ENCODE peak calls at places on chromosomes 2 and 18, in seven cellular contexts. U is fibroblast of the aortic adventitia; L is sigmoid colon; C is activated CD4-positive, alpha-beta T cell treated with anti-CD3 and anti-CD28 coated beads for 1 hour; Y is CD4-positive, alpha-beta T cell; A is posterior vena cava; T is stimulated activated CD8-positive, alpha-beta memory T cell treated with anti-CD3 and anti-CD28 coated beads, Interleukin-15, amount 100 ng/mL, for 24 hours. G is an unnamed sample.
A peak's percentile ranks its signal among the peaks of the same experiment; 100 is the strongest.

GRCh38 chr18:10927980-10928605 is 221.3 kb downstream of the PIEZO2 start:
- DNase-seq in A (no peak), U (peak; percentile 17), T (no peak), C (no peak), L (no peak), Y (no peak), G (no peak)

GRCh38 chr2:86038291-86039081 is 67.2 kb downstream of the POLR1A start:
- DNase-seq in T (peak; percentile 9), U (peak; percentile 73), Y (peak; percentile 70), A (peak; percentile 56), C (peak; percentile 53), L (peak; percentile 69), G (peak; percentile 33)

GRCh38 chr2:97676620-97677019 is 7.1 kb downstream of the C2orf92 start:
- DNase-seq in T (no peak), Y (no peak), U (no peak), C (no peak), L (no peak), A (no peak), G (no peak)

GRCh38 chr18:5894613-5895299 is 566 bp downstream of the TMEM200C start:
- DNase-seq in Y (no peak), A (peak; percentile 81), C (no peak), L (peak; percentile 59), U (no peak), T (no peak), G (no peak)

GRCh38 chr2:557635-558301 is 119.4 kb downstream of the TMEM18 start:
- DNase-seq in A (no peak), Y (no peak), L (no peak), U (no peak), T (no peak), C (no peak), G (no peak)

GRCh38 chr2:120470717-120471060 is 124.8 kb downstream of the INHBB start:
- DNase-seq in L (peak; percentile 60), U (no peak), A (no peak), Y (no peak), C (no peak), T (no peak), G (peak; percentile 40)

GRCh38 chr2:5691659-5692529 is at the start of gene SOX11:
- DNase-seq in U (no peak), Y (no peak), A (no peak), T (no peak), C (no peak), L (peak; percentile 91), G (peak; percentile 97)

GRCh38 chr2:105791229-105791628 is 46.5 kb downstream of the NCK2 start:
- DNase-seq in U (no peak), Y (no peak), L (no peak), T (no peak), C (no peak), A (no peak), G (no peak)

GRCh38 chr2:65340898-65341681 is 91.3 kb downstream of the SPRED2 start:
- DNase-seq in Y (no peak), T (no peak), U (no peak), C (no peak), A (no peak), L (no peak), G (no peak)

GRCh38 chr2:174826051-174826450 is 61.8 kb upstream of the CHRNA1 start:
- DNase-seq in U (no peak), Y (no peak), A (no peak), T (no peak), C (no peak), L (no peak), G (no peak)

GRCh38 chr18:3323900-3324299 is 62.0 kb downstream of the MYL12B start:
- DNase-seq in L (no peak), A (no peak), T (no peak), U (peak; percentile 54), C (no peak), Y (no peak), G (no peak)